ENCODE peak calls at places on chromosome 22, in nine cellular contexts. R is adrenal gland; M is brain microvascular endothelial cell; I is esophagus squamous epithelium; G is SJSA1; D is CD4-positive, alpha-beta T cell; Y is colonic mucosa; J is HAP-1; A is PC-3. U is an unnamed sample.
A peak's percentile ranks its signal among the peaks of the same experiment; 100 is the strongest.

GRCh38 chr22:27063381-27063780 is 406.0 kb downstream of the MIAT start:
- DNase-seq in R (no peak), M (no peak), I (no peak), G (no peak), D (no peak), Y (no peak), J (no peak), A (no peak), U (no peak)

GRCh38 chr22:31284241-31284745 is 8.0 kb downstream of the PIK3IP1 start:
- DNase-seq in R (no peak), M (no peak), I (no peak), G (no peak), D (no peak), Y (no peak), J (no peak), A (no peak), U (no peak)

GRCh38 chr22:29801153-29801552 is 34.0 kb downstream of the UQCR10 start:
- DNase-seq in R (peak; percentile 46), M (no peak), I (no peak), G (no peak), D (no peak), Y (no peak), J (no peak), A (no peak), U (no peak)

GRCh38 chr22:17272511-17272991 is 53.3 kb upstream of the ADA2 start:
- DNase-seq in R (no peak), M (no peak), I (no peak), G (no peak), D (no peak), Y (no peak), J (peak; percentile 17), A (no peak), U (no peak)

GRCh38 chr22:50705851-50706351 is 32.1 kb upstream of the ACR start:
- DNase-seq in R (no peak), M (no peak), I (no peak), G (no peak), D (no peak), Y (no peak), J (no peak), A (no peak), U (no peak)

GRCh38 chr22:49746065-49746464 is 81.6 kb downstream of the BRD1 start:
- DNase-seq in R (no peak), M (no peak), I (no peak), G (no peak), D (no peak), Y (no peak), J (no peak), A (no peak), U (no peak)

GRCh38 chr22:33025675-33026074 is 32.5 kb downstream of the SYN3 start:
- DNase-seq in R (no peak), M (no peak), I (no peak), G (no peak), D (no peak), Y (no peak), J (no peak), A (no peak), U (no peak)

GRCh38 chr22:41966607-41967240 is 2.5 kb upstream of the SEPTIN3 start:
- DNase-seq in R (peak; percentile 91), M (peak; percentile 83), I (no peak), G (peak; percentile 41), D (no peak), Y (peak; percentile 49), J (peak; percentile 38), A (peak; percentile 80), U (peak; percentile 39)

GRCh38 chr22:45262931-45263789 is 21.6 kb upstream of the UPK3A start:
- DNase-seq in R (peak; percentile 46), M (no peak), I (no peak), G (no peak), D (no peak), Y (no peak), J (no peak), A (no peak), U (no peak)

GRCh38 chr22:27934069-27934468 is 15.0 kb upstream of the PITPNB start:
- DNase-seq in R (no peak), M (no peak), I (no peak), G (no peak), D (no peak), Y (no peak), J (no peak), A (no peak), U (no peak)

GRCh38 chr22:32158712-32159533 is at the start of gene C22orf42:
- DNase-seq in R (no peak), M (no peak), I (no peak), G (no peak), D (no peak), Y (no peak), J (no peak), A (no peak), U (no peak)

GRCh38 chr22:50502628-50503474 is 4.7 kb downstream of the LMF2 start:
- DNase-seq in R (no peak), M (no peak), I (no peak), G (no peak), D (no peak), Y (no peak), J (no peak), A (no peak), U (no peak)

GRCh38 chr22:36371920-36372319 is 15.8 kb downstream of the MYH9 start:
- DNase-seq in R (no peak), M (no peak), I (no peak), G (no peak), D (no peak), Y (no peak), J (no peak), A (no peak), U (no peak)

GRCh38 chr22:32644252-32645100 is 157.0 kb upstream of the TIMP3 start:
- DNase-seq in R (peak; percentile 56), M (peak; percentile 25), I (no peak), G (peak; percentile 62), D (peak; percentile 45), Y (peak; percentile 30), J (no peak), A (no peak), U (no peak)

GRCh38 chr22:10961043-10961860 is 4566.7 kb upstream of the OR11H1 start:
- DNase-seq in R (no peak), M (no peak), I (no peak), G (no peak), D (no peak), Y (no peak), J (no peak), A (no peak), U (no peak)

GRCh38 chr22:41369089-41369745 is 12.5 kb upstream of the TEF start:
- DNase-seq in R (no peak), M (no peak), I (no peak), G (no peak), D (no peak), Y (no peak), J (no peak), A (no peak), U (no peak)

GRCh38 chr22:32850591-32851517 is 49.3 kb downstream of the TIMP3 start:
- DNase-seq in R (peak; percentile 92), M (no peak), I (no peak), G (no peak), D (no peak), Y (peak; percentile 59), J (no peak), A (no peak), U (no peak)

GRCh38 chr22:31951201-31952093 is 7.1 kb downstream of the YWHAH start:
- DNase-seq in R (no peak), M (no peak), I (no peak), G (no peak), D (no peak), Y (no peak), J (no peak), A (peak; percentile 25), U (no peak)

GRCh38 chr22:23542933-23543332 is 37.2 kb downstream of the IGLL1 start:
- DNase-seq in R (no peak), M (no peak), I (no peak), G (no peak), D (no peak), Y (no peak), J (no peak), A (peak; percentile 51), U (no peak)

DNA sequence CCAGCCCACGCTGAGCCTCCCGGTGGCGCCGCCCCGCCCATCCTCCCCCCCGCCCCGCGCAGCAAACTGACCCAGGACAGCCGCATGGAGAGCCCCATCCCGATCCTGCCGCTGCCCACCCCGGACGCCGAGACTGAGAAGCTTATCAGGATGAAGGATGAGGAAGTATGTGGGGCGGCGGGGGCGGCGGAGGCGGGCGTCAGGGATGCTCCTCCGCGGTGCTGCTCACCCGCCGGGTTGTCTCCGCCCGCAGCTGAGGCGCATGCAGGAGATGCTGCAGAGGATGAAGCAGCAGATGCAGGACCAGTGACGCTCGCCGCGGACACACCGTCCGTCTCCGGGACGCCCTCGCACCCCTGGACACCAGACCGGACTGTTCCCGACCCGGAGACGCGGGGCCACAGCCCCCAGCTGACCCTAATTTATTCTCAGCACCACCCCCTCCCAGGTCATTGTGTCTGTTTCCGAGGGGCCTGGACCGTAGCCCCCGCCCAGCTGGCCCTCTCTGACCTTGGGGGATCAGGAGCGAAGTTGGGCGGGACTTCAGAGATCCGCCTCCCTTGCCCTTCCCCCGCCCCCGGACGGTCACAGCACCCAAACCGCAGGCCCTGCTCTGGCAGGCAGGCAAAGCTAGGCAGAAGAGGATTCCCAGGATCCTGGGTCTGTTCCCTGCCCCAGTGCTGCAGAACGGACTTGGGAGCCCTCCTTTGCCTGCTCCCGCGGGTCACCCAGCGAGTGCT is 994 bp upstream of the GP1BB start:
- DNase-seq in R (no peak), M (no peak), I (no peak), G (no peak), D (no peak), Y (no peak), J (no peak), A (no peak), U (no peak)
- H3K27me3 ChIP-seq in R (no peaks in the 10 kb centered on the region), M (no peaks in the 10 kb centered on the region), I (no peaks in the 10 kb centered on the region), G (no peaks in the 10 kb centered on the region), D (peaks cover 54% of the 10 kb centered on the region), Y (peaks cover 65% of the 10 kb centered on the region), J (peaks cover 6% of the 10 kb centered on the region), A (no peaks in the 10 kb centered on the region), U (peaks cover 80% of the 10 kb centered on the region)

DNA sequence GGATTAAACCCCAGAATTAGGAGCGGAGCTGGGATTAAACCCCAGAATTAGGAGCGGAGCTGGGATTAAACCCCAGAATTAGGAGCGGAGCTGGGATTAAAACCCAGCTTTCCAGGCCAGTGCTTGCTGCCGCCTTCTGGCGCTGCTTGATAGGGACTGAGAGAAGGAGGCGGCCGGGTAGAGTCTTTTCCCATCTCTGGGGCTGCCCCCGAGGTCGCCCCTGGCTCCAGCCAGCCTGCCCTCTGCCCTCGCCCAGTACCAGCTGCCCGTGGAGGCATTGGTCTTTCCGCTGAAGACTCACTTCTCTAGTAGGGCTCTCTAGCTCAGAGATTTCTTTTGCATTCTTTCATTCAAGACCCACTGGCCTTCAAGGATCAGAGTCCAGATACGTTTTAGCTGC is 5.2 kb downstream of the TRMU start:
- DNase-seq in R (no peak), M (no peak), I (no peak), G (no peak), D (no peak), Y (no peak), J (no peak), A (no peak), U (no peak)
- H3K27me3 ChIP-seq in R (no peaks in the 10 kb centered on the region), M (no peaks in the 10 kb centered on the region), I (no peaks in the 10 kb centered on the region), G (no peaks in the 10 kb centered on the region), D (no peaks in the 10 kb centered on the region), Y (no peaks in the 10 kb centered on the region), J (no peaks in the 10 kb centered on the region), A (no peaks in the 10 kb centered on the region), U (no peaks in the 10 kb centered on the region)

GRCh38 chr22:35175392-35175791 is 81.9 kb upstream of the HMGXB4 start:
- DNase-seq in R (no peak), M (no peak), I (no peak), G (no peak), D (no peak), Y (no peak), J (no peak), A (no peak), U (no peak)
- H3K27me3 ChIP-seq in R (no peaks in the 10 kb centered on the region), M (no peaks in the 10 kb centered on the region), I (no peaks in the 10 kb centered on the region), G (no peaks in the 10 kb centered on the region), D (no peaks in the 10 kb centered on the region), Y (no peaks in the 10 kb centered on the region), J (peaks cover 17% of the 10 kb centered on the region), A (no peaks in the 10 kb centered on the region), U (peaks cover 4% of the 10 kb centered on the region)

GRCh38 chr22:20430641-20431519 is 6.7 kb downstream of the SCARF2 start:
- DNase-seq in R (peak; percentile 61), M (no peak), I (no peak), G (no peak), D (peak; percentile 69), Y (peak; percentile 40), J (no peak), A (peak; percentile 63), U (no peak)
- H3K27me3 ChIP-seq in R (peaks cover 47% of the 10 kb centered on the region), M (no peaks in the 10 kb centered on the region), I (peaks cover 5% of the 10 kb centered on the region), G (no peaks in the 10 kb centered on the region), D (peaks cover 39% of the 10 kb centered on the region), Y (peaks cover 80% of the 10 kb centered on the region), J (no peaks in the 10 kb centered on the region), A (no peaks in the 10 kb centered on the region), U (peaks cover 37% of the 10 kb centered on the region)